ENCODE peak calls at places on chromosomes 12 and 14, in seven cellular contexts. One of them, this sample, is unnamed.

GRCh38 chr14:23575086-23575485 is 3.5 kb downstream of the JPH4 start:
- DNase-seq in small intestine: no peak
- DNase-seq in right cardiac atrium: no peak
- DNase-seq in RWPE2: no peak
- DNase-seq in upper lobe of right lung: no peak
- DNase-seq in CD4-positive, alpha-beta T cell: no peak
- DNase-seq in Karpas-422: no peak
- DNase-seq in this sample: no peak

GRCh38 chr14:98997526-98998205 is 274.3 kb downstream of the BCL11B start:
- DNase-seq in small intestine: peak
- DNase-seq in right cardiac atrium: no peak
- DNase-seq in RWPE2: no peak
- DNase-seq in upper lobe of right lung: no peak
- DNase-seq in CD4-positive, alpha-beta T cell: no peak
- DNase-seq in Karpas-422: no peak
- DNase-seq in this sample: no peak

GRCh38 chr12:125065753-125066570 is 727 bp downstream of the AACS start:
- DNase-seq in small intestine: no peak
- DNase-seq in right cardiac atrium: no peak
- DNase-seq in RWPE2: no peak
- DNase-seq in upper lobe of right lung: no peak
- DNase-seq in CD4-positive, alpha-beta T cell: no peak
- DNase-seq in Karpas-422: no peak
- DNase-seq in this sample: no peak

GRCh38 chr12:69389836-69390235 is 30.3 kb downstream of the YEATS4 start:
- DNase-seq in small intestine: no peak
- DNase-seq in right cardiac atrium: no peak
- DNase-seq in RWPE2: no peak
- DNase-seq in upper lobe of right lung: no peak
- DNase-seq in CD4-positive, alpha-beta T cell: no peak
- DNase-seq in Karpas-422: no peak
- DNase-seq in this sample: no peak

GRCh38 chr12:26870491-26871419 is 37.8 kb upstream of the ITPR2 start:
- DNase-seq in small intestine: peak
- DNase-seq in right cardiac atrium: peak
- DNase-seq in RWPE2: no peak
- DNase-seq in upper lobe of right lung: peak
- DNase-seq in CD4-positive, alpha-beta T cell: no peak
- DNase-seq in Karpas-422: no peak
- DNase-seq in this sample: peak

GRCh38 chr12:28303192-28303591 is 112.9 kb downstream of the CCDC91 start:
- DNase-seq in small intestine: no peak
- DNase-seq in right cardiac atrium: no peak
- DNase-seq in RWPE2: no peak
- DNase-seq in upper lobe of right lung: no peak
- DNase-seq in CD4-positive, alpha-beta T cell: no peak
- DNase-seq in Karpas-422: no peak
- DNase-seq in this sample: no peak

GRCh38 chr14:51104467-51104866 is 9.6 kb upstream of the TRIM9 start:
- DNase-seq in small intestine: no peak
- DNase-seq in right cardiac atrium: no peak
- DNase-seq in RWPE2: no peak
- DNase-seq in upper lobe of right lung: no peak
- DNase-seq in CD4-positive, alpha-beta T cell: no peak
- DNase-seq in Karpas-422: no peak
- DNase-seq in this sample: no peak

GRCh38 chr14:38174721-38175120 is 33.0 kb upstream of the SSTR1 start:
- DNase-seq in small intestine: no peak
- DNase-seq in right cardiac atrium: no peak
- DNase-seq in RWPE2: no peak
- DNase-seq in upper lobe of right lung: no peak
- DNase-seq in CD4-positive, alpha-beta T cell: no peak
- DNase-seq in Karpas-422: no peak
- DNase-seq in this sample: no peak

GRCh38 chr12:51751657-51752056 is 96.9 kb downstream of the FIGNL2 start:
- DNase-seq in small intestine: no peak
- DNase-seq in right cardiac atrium: peak
- DNase-seq in RWPE2: no peak
- DNase-seq in upper lobe of right lung: no peak
- DNase-seq in CD4-positive, alpha-beta T cell: no peak
- DNase-seq in Karpas-422: no peak
- DNase-seq in this sample: peak

GRCh38 chr12:67647251-67647546 is 1.3 kb upstream of the DYRK2 start:
- DNase-seq in small intestine: no peak
- DNase-seq in right cardiac atrium: no peak
- DNase-seq in RWPE2: no peak
- DNase-seq in upper lobe of right lung: no peak
- DNase-seq in CD4-positive, alpha-beta T cell: peak
- DNase-seq in Karpas-422: no peak
- DNase-seq in this sample: no peak

GRCh38 chr12:29516431-29516875 is 19.0 kb upstream of the OVCH1 start:
- DNase-seq in small intestine: no peak
- DNase-seq in right cardiac atrium: no peak
- DNase-seq in RWPE2: no peak
- DNase-seq in upper lobe of right lung: no peak
- DNase-seq in CD4-positive, alpha-beta T cell: no peak
- DNase-seq in Karpas-422: no peak
- DNase-seq in this sample: no peak

GRCh38 chr12:13375583-13376413 is 179.3 kb downstream of the EMP1 start:
- DNase-seq in small intestine: no peak
- DNase-seq in right cardiac atrium: no peak
- DNase-seq in RWPE2: no peak
- DNase-seq in upper lobe of right lung: no peak
- DNase-seq in CD4-positive, alpha-beta T cell: no peak
- DNase-seq in Karpas-422: no peak
- DNase-seq in this sample: no peak

GRCh38 chr12:45254254-45254653 is 38.4 kb downstream of the ANO6 start:
- DNase-seq in small intestine: no peak
- DNase-seq in right cardiac atrium: no peak
- DNase-seq in RWPE2: no peak
- DNase-seq in upper lobe of right lung: no peak
- DNase-seq in CD4-positive, alpha-beta T cell: no peak
- DNase-seq in Karpas-422: no peak
- DNase-seq in this sample: no peak

GRCh38 chr12:93090768-93091172 is 161.7 kb upstream of the EEA1 start:
- DNase-seq in small intestine: no peak
- DNase-seq in right cardiac atrium: no peak
- DNase-seq in RWPE2: no peak
- DNase-seq in upper lobe of right lung: no peak
- DNase-seq in CD4-positive, alpha-beta T cell: no peak
- DNase-seq in Karpas-422: no peak
- DNase-seq in this sample: no peak

GRCh38 chr12:118103231-118103600 is 595 bp downstream of the VSIG10 start:
- DNase-seq in small intestine: no peak
- DNase-seq in right cardiac atrium: no peak
- DNase-seq in RWPE2: no peak
- DNase-seq in upper lobe of right lung: no peak
- DNase-seq in CD4-positive, alpha-beta T cell: no peak
- DNase-seq in Karpas-422: peak
- DNase-seq in this sample: no peak

GRCh38 chr14:50924848-50925247 is 19.4 kb downstream of the PYGL start:
- DNase-seq in small intestine: no peak
- DNase-seq in right cardiac atrium: no peak
- DNase-seq in RWPE2: no peak
- DNase-seq in upper lobe of right lung: no peak
- DNase-seq in CD4-positive, alpha-beta T cell: no peak
- DNase-seq in Karpas-422: no peak
- DNase-seq in this sample: no peak

GRCh38 chr12:109462868-109463692 is 14.0 kb downstream of the KCTD10 start:
- DNase-seq in small intestine: peak
- DNase-seq in right cardiac atrium: peak
- DNase-seq in RWPE2: no peak
- DNase-seq in upper lobe of right lung: peak
- DNase-seq in CD4-positive, alpha-beta T cell: no peak
- DNase-seq in Karpas-422: no peak
- DNase-seq in this sample: no peak

GRCh38 chr12:85253823-85254222 is 26.2 kb upstream of the ALX1 start:
- DNase-seq in small intestine: no peak
- DNase-seq in right cardiac atrium: no peak
- DNase-seq in RWPE2: no peak
- DNase-seq in upper lobe of right lung: no peak
- DNase-seq in CD4-positive, alpha-beta T cell: no peak
- DNase-seq in Karpas-422: no peak
- DNase-seq in this sample: no peak

GRCh38 chr12:132475304-132476037 is 14.5 kb upstream of the FBRSL1 start:
- DNase-seq in small intestine: no peak
- DNase-seq in right cardiac atrium: peak
- DNase-seq in RWPE2: no peak
- DNase-seq in upper lobe of right lung: no peak
- DNase-seq in CD4-positive, alpha-beta T cell: peak
- DNase-seq in Karpas-422: no peak
- DNase-seq in this sample: no peak

GRCh38 chr12:520119-520518 is 60.4 kb downstream of the B4GALNT3 start:
- DNase-seq in small intestine: no peak
- DNase-seq in right cardiac atrium: no peak
- DNase-seq in RWPE2: no peak
- DNase-seq in upper lobe of right lung: no peak
- DNase-seq in CD4-positive, alpha-beta T cell: no peak
- DNase-seq in Karpas-422: no peak
- DNase-seq in this sample: no peak

GRCh38 chr12:66361703-66362102 is 59.4 kb downstream of the HELB start:
- DNase-seq in small intestine: no peak
- DNase-seq in right cardiac atrium: no peak
- DNase-seq in RWPE2: no peak
- DNase-seq in upper lobe of right lung: no peak
- DNase-seq in CD4-positive, alpha-beta T cell: no peak
- DNase-seq in Karpas-422: no peak
- DNase-seq in this sample: no peak

DNA sequence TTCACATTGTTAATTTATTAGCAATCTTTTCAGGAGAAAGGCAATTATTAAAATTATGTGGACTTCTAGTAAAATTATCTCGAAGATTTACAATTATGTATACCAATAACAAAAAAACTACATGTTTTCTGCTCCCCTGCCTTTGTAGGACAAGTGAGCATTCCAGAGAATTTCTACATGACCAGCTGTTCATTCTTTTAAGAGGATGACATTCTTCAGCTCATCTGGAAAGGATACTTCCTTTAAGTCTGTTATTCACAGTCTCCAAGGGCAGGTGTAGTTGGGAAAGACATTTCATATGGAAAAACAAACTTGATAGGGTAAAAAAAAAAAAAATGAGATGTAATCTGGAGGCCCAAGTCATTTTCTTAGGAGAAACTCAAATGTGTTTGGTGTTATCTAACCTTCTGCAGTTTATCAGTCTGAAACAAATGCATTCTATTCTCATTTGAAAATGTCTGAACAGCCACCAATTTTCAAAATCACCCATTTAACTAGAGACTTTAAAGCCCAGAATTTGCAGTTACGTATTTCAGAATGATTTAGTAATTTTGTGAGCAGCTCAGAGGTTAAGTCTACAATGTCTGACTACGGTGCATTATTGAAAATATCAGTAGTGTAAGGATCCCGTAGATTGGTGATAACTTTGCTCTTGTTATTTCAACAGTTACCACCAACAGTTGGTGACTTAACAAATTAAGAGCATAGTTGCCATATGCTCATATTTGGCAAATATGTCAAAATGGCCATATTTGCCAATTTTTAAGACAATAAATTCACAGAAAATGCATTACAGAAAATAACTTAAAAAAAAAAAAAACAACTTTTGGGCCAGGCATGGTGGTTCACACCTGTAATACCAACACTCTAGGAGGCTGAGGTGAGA is 1.8 kb upstream of the PHLDA1 start:
- DNase-seq in small intestine: no peak
- DNase-seq in right cardiac atrium: no peak
- DNase-seq in RWPE2: no peak
- DNase-seq in upper lobe of right lung: no peak
- DNase-seq in CD4-positive, alpha-beta T cell: no peak
- DNase-seq in Karpas-422: no peak
- DNase-seq in this sample: no peak
- H3K27ac ChIP-seq in small intestine: peak
- H3K27ac ChIP-seq in right cardiac atrium: no peak
- H3K27ac ChIP-seq in RWPE2: peak
- H3K27ac ChIP-seq in upper lobe of right lung: peak
- H3K27ac ChIP-seq in CD4-positive, alpha-beta T cell: no peak
- H3K27ac ChIP-seq in Karpas-422: peak
- H3K27ac ChIP-seq in this sample: no peak

DNA sequence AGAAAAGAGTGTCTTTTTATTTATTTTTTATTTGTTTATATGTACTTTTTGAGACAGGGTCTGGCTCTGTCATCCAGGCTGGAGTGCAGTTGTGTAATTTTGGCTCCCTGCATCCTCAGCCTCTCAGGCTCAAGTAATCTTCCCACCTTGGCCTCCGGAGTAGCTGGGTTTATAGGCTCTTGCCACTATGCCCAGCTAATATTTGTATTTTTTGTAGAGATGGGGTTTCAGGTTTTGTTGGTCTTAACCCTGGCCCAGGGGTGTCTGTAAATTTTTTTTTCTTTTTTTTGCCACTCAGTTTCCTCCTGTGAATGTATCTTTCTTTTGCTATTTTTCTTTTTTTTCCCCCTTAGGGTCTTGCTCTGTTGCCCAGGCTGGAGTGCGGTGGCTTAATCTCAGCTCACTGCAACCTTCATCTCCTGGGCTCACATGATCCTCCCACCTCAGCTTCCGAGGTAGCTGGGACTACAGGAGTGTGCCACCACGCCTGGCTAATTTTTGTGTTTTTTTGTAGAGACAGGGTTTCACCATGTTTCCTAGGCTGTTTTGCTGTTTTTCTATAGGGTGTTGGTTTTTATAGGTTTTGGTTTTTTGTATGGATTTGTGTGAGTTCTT is 11.0 kb downstream of the RCOR1 start:
- DNase-seq in small intestine: no peak
- DNase-seq in right cardiac atrium: no peak
- DNase-seq in RWPE2: no peak
- DNase-seq in upper lobe of right lung: no peak
- DNase-seq in CD4-positive, alpha-beta T cell: no peak
- DNase-seq in Karpas-422: no peak
- DNase-seq in this sample: no peak
- H3K27ac ChIP-seq in small intestine: no peak
- H3K27ac ChIP-seq in right cardiac atrium: no peak
- H3K27ac ChIP-seq in RWPE2: peak
- H3K27ac ChIP-seq in upper lobe of right lung: peak
- H3K27ac ChIP-seq in CD4-positive, alpha-beta T cell: no peak
- H3K27ac ChIP-seq in Karpas-422: peak
- H3K27ac ChIP-seq in this sample: no peak

DNA sequence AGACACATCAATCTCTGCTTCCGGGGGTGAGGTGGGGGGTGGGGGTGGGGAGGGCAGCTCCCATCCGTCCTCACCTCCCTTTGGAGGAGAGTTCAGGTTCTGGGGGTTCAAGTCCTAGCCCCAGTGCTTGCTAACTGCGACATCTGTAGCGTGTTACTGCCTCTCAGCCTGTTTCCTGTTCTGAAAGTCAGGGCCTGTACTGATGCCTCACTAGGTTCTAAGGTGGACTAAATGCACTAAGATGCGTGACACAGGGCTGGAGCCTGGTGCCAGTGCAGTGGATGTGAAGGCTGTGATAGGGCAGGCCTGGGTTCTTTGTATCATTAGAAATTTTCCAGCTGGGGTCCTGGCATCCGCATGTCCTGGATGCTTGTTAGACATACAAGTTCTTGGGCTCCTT is 17.3 kb upstream of the TDRD9 start:
- DNase-seq in small intestine: no peak
- DNase-seq in right cardiac atrium: no peak
- DNase-seq in RWPE2: no peak
- DNase-seq in upper lobe of right lung: no peak
- DNase-seq in CD4-positive, alpha-beta T cell: no peak
- DNase-seq in Karpas-422: no peak
- DNase-seq in this sample: no peak
- H3K27ac ChIP-seq in small intestine: no peak
- H3K27ac ChIP-seq in right cardiac atrium: no peak
- H3K27ac ChIP-seq in RWPE2: no peak
- H3K27ac ChIP-seq in upper lobe of right lung: no peak
- H3K27ac ChIP-seq in CD4-positive, alpha-beta T cell: no peak
- H3K27ac ChIP-seq in Karpas-422: no peak
- H3K27ac ChIP-seq in this sample: no peak

GRCh38 chr12:71972441-71973074 is 33.9 kb downstream of the TPH2 start:
- DNase-seq in small intestine: no peak
- DNase-seq in right cardiac atrium: no peak
- DNase-seq in RWPE2: no peak
- DNase-seq in upper lobe of right lung: no peak
- DNase-seq in CD4-positive, alpha-beta T cell: no peak
- DNase-seq in Karpas-422: no peak
- DNase-seq in this sample: no peak
- H3K27ac ChIP-seq in small intestine: no peak
- H3K27ac ChIP-seq in right cardiac atrium: no peak
- H3K27ac ChIP-seq in RWPE2: no peak
- H3K27ac ChIP-seq in upper lobe of right lung: no peak
- H3K27ac ChIP-seq in CD4-positive, alpha-beta T cell: no peak
- H3K27ac ChIP-seq in Karpas-422: no peak
- H3K27ac ChIP-seq in this sample: no peak